ENCODE peak calls at places on chromosomes 6 and 20, in eight cellular contexts. One of them, this sample, is unnamed.

GRCh38 chr6:132512342-132512637 is 626 bp downstream of the STX7 start:
- DNase-seq in choroid plexus epithelial cell: no peak
- DNase-seq in ascending aorta: no peak
- DNase-seq in H9: no peak
- DNase-seq in ovary: no peak
- DNase-seq in A549: no peak
- DNase-seq in IMR-90: no peak
- DNase-seq in MM.1S: no peak
- DNase-seq in this sample: no peak

GRCh38 chr20:48019496-48019895 is 234.2 kb upstream of the SULF2 start:
- DNase-seq in choroid plexus epithelial cell: no peak
- DNase-seq in ascending aorta: no peak
- DNase-seq in H9: no peak
- DNase-seq in ovary: no peak
- DNase-seq in A549: no peak
- DNase-seq in IMR-90: no peak
- DNase-seq in MM.1S: no peak
- DNase-seq in this sample: no peak

GRCh38 chr20:53945478-53945877 is 124.9 kb downstream of the BCAS1 start:
- DNase-seq in choroid plexus epithelial cell: no peak
- DNase-seq in ascending aorta: no peak
- DNase-seq in H9: no peak
- DNase-seq in ovary: no peak
- DNase-seq in A549: no peak
- DNase-seq in IMR-90: no peak
- DNase-seq in MM.1S: no peak
- DNase-seq in this sample: no peak

GRCh38 chr6:169752074-169752623 is 727 bp downstream of the ERMARD start:
- DNase-seq in choroid plexus epithelial cell: no peak
- DNase-seq in ascending aorta: no peak
- DNase-seq in H9: peak; percentile 32
- DNase-seq in ovary: no peak
- DNase-seq in A549: no peak
- DNase-seq in IMR-90: no peak
- DNase-seq in MM.1S: no peak
- DNase-seq in this sample: peak; percentile 5

GRCh38 chr6:151100326-151100725 is 139.4 kb upstream of the AKAP12 start:
- DNase-seq in choroid plexus epithelial cell: no peak
- DNase-seq in ascending aorta: no peak
- DNase-seq in H9: no peak
- DNase-seq in ovary: no peak
- DNase-seq in A549: no peak
- DNase-seq in IMR-90: no peak
- DNase-seq in MM.1S: no peak
- DNase-seq in this sample: no peak

GRCh38 chr20:31674895-31675827 is 37.4 kb downstream of the COX4I2 start:
- DNase-seq in choroid plexus epithelial cell: peak; percentile 90
- DNase-seq in ascending aorta: peak; percentile 92
- DNase-seq in H9: no peak
- DNase-seq in ovary: no peak
- DNase-seq in A549: no peak
- DNase-seq in IMR-90: peak; percentile 64
- DNase-seq in MM.1S: peak; percentile 60
- DNase-seq in this sample: peak; percentile 83

GRCh38 chr20:63026582-63027424 is 20.0 kb upstream of the BHLHE23 start:
- DNase-seq in choroid plexus epithelial cell: no peak
- DNase-seq in ascending aorta: no peak
- DNase-seq in H9: no peak
- DNase-seq in ovary: no peak
- DNase-seq in A549: no peak
- DNase-seq in IMR-90: no peak
- DNase-seq in MM.1S: no peak
- DNase-seq in this sample: no peak

GRCh38 chr20:6519556-6519955 is 247.9 kb upstream of the BMP2 start:
- DNase-seq in choroid plexus epithelial cell: peak; percentile 84
- DNase-seq in ascending aorta: no peak
- DNase-seq in H9: no peak
- DNase-seq in ovary: no peak
- DNase-seq in A549: no peak
- DNase-seq in IMR-90: peak; percentile 91
- DNase-seq in MM.1S: no peak
- DNase-seq in this sample: peak; percentile 72

GRCh38 chr20:45347936-45348809 is at the start of gene SDC4:
- DNase-seq in choroid plexus epithelial cell: peak; percentile 66
- DNase-seq in ascending aorta: peak; percentile 85
- DNase-seq in H9: peak; percentile 63
- DNase-seq in ovary: peak; percentile 50
- DNase-seq in A549: peak; percentile 51
- DNase-seq in IMR-90: peak; percentile 63
- DNase-seq in MM.1S: peak; percentile 49
- DNase-seq in this sample: peak; percentile 73

GRCh38 chr6:31948753-31949413 is 3.0 kb downstream of the CFB start:
- DNase-seq in choroid plexus epithelial cell: peak; percentile 46
- DNase-seq in ascending aorta: no peak
- DNase-seq in H9: no peak
- DNase-seq in ovary: no peak
- DNase-seq in A549: no peak
- DNase-seq in IMR-90: peak; percentile 50
- DNase-seq in MM.1S: no peak
- DNase-seq in this sample: peak; percentile 54

GRCh38 chr6:19135706-19136105 is 701.5 kb upstream of the ID4 start:
- DNase-seq in choroid plexus epithelial cell: no peak
- DNase-seq in ascending aorta: no peak
- DNase-seq in H9: no peak
- DNase-seq in ovary: no peak
- DNase-seq in A549: no peak
- DNase-seq in IMR-90: no peak
- DNase-seq in MM.1S: no peak
- DNase-seq in this sample: no peak

GRCh38 chr6:12958052-12958706 is 241.6 kb downstream of the PHACTR1 start:
- DNase-seq in choroid plexus epithelial cell: peak; percentile 48
- DNase-seq in ascending aorta: no peak
- DNase-seq in H9: no peak
- DNase-seq in ovary: no peak
- DNase-seq in A549: no peak
- DNase-seq in IMR-90: no peak
- DNase-seq in MM.1S: no peak
- DNase-seq in this sample: no peak

GRCh38 chr6:167898673-167899311 is 72.1 kb downstream of the AFDN start:
- DNase-seq in choroid plexus epithelial cell: peak; percentile 75
- DNase-seq in ascending aorta: no peak
- DNase-seq in H9: no peak
- DNase-seq in ovary: no peak
- DNase-seq in A549: peak; percentile 41
- DNase-seq in IMR-90: peak; percentile 68
- DNase-seq in MM.1S: peak; percentile 17
- DNase-seq in this sample: peak; percentile 43

GRCh38 chr6:105318660-105319059 is 84.2 kb downstream of the PREP start:
- DNase-seq in choroid plexus epithelial cell: peak; percentile 59
- DNase-seq in ascending aorta: no peak
- DNase-seq in H9: no peak
- DNase-seq in ovary: no peak
- DNase-seq in A549: no peak
- DNase-seq in IMR-90: peak; percentile 51
- DNase-seq in MM.1S: no peak
- DNase-seq in this sample: peak; percentile 88

GRCh38 chr6:11828185-11828897 is 49.7 kb upstream of the ADTRP start:
- DNase-seq in choroid plexus epithelial cell: no peak
- DNase-seq in ascending aorta: no peak
- DNase-seq in H9: no peak
- DNase-seq in ovary: no peak
- DNase-seq in A549: no peak
- DNase-seq in IMR-90: peak; percentile 11
- DNase-seq in MM.1S: peak; percentile 39
- DNase-seq in this sample: no peak

GRCh38 chr6:138500045-138500665 is 861 bp upstream of the NHSL1 start:
- DNase-seq in choroid plexus epithelial cell: no peak
- DNase-seq in ascending aorta: no peak
- DNase-seq in H9: no peak
- DNase-seq in ovary: no peak
- DNase-seq in A549: no peak
- DNase-seq in IMR-90: no peak
- DNase-seq in MM.1S: no peak
- DNase-seq in this sample: no peak

GRCh38 chr6:90575267-90575666 is 11.6 kb downstream of the MAP3K7 start:
- DNase-seq in choroid plexus epithelial cell: peak; percentile 33
- DNase-seq in ascending aorta: no peak
- DNase-seq in H9: no peak
- DNase-seq in ovary: no peak
- DNase-seq in A549: no peak
- DNase-seq in IMR-90: no peak
- DNase-seq in MM.1S: no peak
- DNase-seq in this sample: no peak

GRCh38 chr20:5786930-5787826 is 37.0 kb downstream of the SHLD1 start:
- DNase-seq in choroid plexus epithelial cell: peak; percentile 86
- DNase-seq in ascending aorta: no peak
- DNase-seq in H9: no peak
- DNase-seq in ovary: peak; percentile 45
- DNase-seq in A549: peak; percentile 57
- DNase-seq in IMR-90: peak; percentile 64
- DNase-seq in MM.1S: no peak
- DNase-seq in this sample: peak; percentile 74

GRCh38 chr20:54985100-54985499 is 509.7 kb downstream of the DOK5 start:
- DNase-seq in choroid plexus epithelial cell: no peak
- DNase-seq in ascending aorta: no peak
- DNase-seq in H9: no peak
- DNase-seq in ovary: no peak
- DNase-seq in A549: no peak
- DNase-seq in IMR-90: no peak
- DNase-seq in MM.1S: no peak
- DNase-seq in this sample: no peak

GRCh38 chr6:140623498-140623897 is 1249.0 kb upstream of the CITED2 start:
- DNase-seq in choroid plexus epithelial cell: peak; percentile 73
- DNase-seq in ascending aorta: no peak
- DNase-seq in H9: no peak
- DNase-seq in ovary: no peak
- DNase-seq in A549: peak; percentile 21
- DNase-seq in IMR-90: peak; percentile 93
- DNase-seq in MM.1S: no peak
- DNase-seq in this sample: peak; percentile 57

GRCh38 chr20:53643031-53643832 is 49.6 kb upstream of the ZNF217 start:
- DNase-seq in choroid plexus epithelial cell: peak; percentile 85
- DNase-seq in ascending aorta: no peak
- DNase-seq in H9: no peak
- DNase-seq in ovary: no peak
- DNase-seq in A549: peak; percentile 87
- DNase-seq in IMR-90: peak; percentile 80
- DNase-seq in MM.1S: peak; percentile 91
- DNase-seq in this sample: peak; percentile 79

GRCh38 chr6:158713469-158713868 is 63.6 kb downstream of the SYTL3 start:
- DNase-seq in choroid plexus epithelial cell: no peak
- DNase-seq in ascending aorta: no peak
- DNase-seq in H9: no peak
- DNase-seq in ovary: no peak
- DNase-seq in A549: no peak
- DNase-seq in IMR-90: no peak
- DNase-seq in MM.1S: no peak
- DNase-seq in this sample: no peak

GRCh38 chr6:96522469-96523009 is 933 bp downstream of the UFL1 start:
- DNase-seq in choroid plexus epithelial cell: peak; percentile 38
- DNase-seq in ascending aorta: no peak
- DNase-seq in H9: no peak
- DNase-seq in ovary: no peak
- DNase-seq in A549: peak; percentile 9
- DNase-seq in IMR-90: peak; percentile 14
- DNase-seq in MM.1S: peak; percentile 22
- DNase-seq in this sample: no peak

GRCh38 chr20:50026746-50027575 is 44.2 kb downstream of the SNAI1 start:
- DNase-seq in choroid plexus epithelial cell: no peak
- DNase-seq in ascending aorta: no peak
- DNase-seq in H9: no peak
- DNase-seq in ovary: no peak
- DNase-seq in A549: no peak
- DNase-seq in IMR-90: peak; percentile 15
- DNase-seq in MM.1S: no peak
- DNase-seq in this sample: no peak

GRCh38 chr6:35419431-35419830 is 32.7 kb upstream of the FANCE start:
- DNase-seq in choroid plexus epithelial cell: peak; percentile 95
- DNase-seq in ascending aorta: no peak
- DNase-seq in H9: no peak
- DNase-seq in ovary: no peak
- DNase-seq in A549: peak; percentile 16
- DNase-seq in IMR-90: peak; percentile 91
- DNase-seq in MM.1S: no peak
- DNase-seq in this sample: no peak
- TF ChIP-seq CTCF in choroid plexus epithelial cell: peak; percentile 66
- TF ChIP-seq CTCF in ascending aorta: no peak
- TF ChIP-seq CTCF in H9: peak; percentile 45
- TF ChIP-seq CTCF in ovary: no peak
- TF ChIP-seq CTCF in A549: no peak
- TF ChIP-seq CTCF in IMR-90: peak; percentile 49
- TF ChIP-seq CTCF in MM.1S: no peak
- TF ChIP-seq CTCF in this sample: no peak

GRCh38 chr6:166087246-166087645 is 80.4 kb downstream of the TBXT start:
- DNase-seq in choroid plexus epithelial cell: no peak
- DNase-seq in ascending aorta: no peak
- DNase-seq in H9: no peak
- DNase-seq in ovary: no peak
- DNase-seq in A549: no peak
- DNase-seq in IMR-90: no peak
- DNase-seq in MM.1S: no peak
- DNase-seq in this sample: no peak
- TF ChIP-seq CTCF in choroid plexus epithelial cell: no peak
- TF ChIP-seq CTCF in ascending aorta: no peak
- TF ChIP-seq CTCF in H9: no peak
- TF ChIP-seq CTCF in ovary: no peak
- TF ChIP-seq CTCF in A549: no peak
- TF ChIP-seq CTCF in IMR-90: no peak
- TF ChIP-seq CTCF in MM.1S: no peak
- TF ChIP-seq CTCF in this sample: no peak

DNA sequence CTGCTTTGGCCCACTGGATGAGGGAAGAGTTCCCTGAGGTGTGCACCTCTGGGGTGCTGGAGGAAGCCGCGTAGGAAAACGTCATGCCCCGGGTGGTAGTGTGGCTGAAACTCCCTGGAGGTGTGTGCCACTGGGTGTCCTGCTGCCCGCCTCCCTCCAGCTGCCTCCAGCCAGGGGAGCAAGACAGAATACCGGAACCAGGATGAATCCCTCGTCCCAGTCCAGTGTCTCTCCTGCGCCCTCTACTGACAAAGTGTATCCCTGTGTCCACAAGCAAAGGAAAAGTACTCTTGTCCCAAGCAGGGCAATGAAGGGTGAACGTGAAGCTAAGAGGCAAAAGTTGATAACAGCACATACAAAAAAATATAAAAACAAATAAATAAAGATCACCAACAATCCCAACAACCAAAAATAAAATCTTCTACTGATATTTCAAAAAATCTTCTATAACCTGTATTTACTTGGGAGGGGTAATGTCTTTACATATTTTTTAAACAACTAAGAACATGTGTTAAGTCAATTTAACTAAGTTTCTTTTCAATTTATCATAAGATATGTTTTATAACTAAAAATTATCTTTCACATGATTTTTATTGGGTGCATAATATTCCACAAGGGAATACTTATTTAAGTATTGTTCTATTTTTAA is 437.6 kb downstream of the MAFB start:
- DNase-seq in choroid plexus epithelial cell: peak; percentile 54
- DNase-seq in ascending aorta: no peak
- DNase-seq in H9: peak; percentile 77
- DNase-seq in ovary: no peak
- DNase-seq in A549: peak; percentile 23
- DNase-seq in IMR-90: peak; percentile 15
- DNase-seq in MM.1S: peak; percentile 23
- DNase-seq in this sample: peak; percentile 76
- TF ChIP-seq CTCF in choroid plexus epithelial cell: peak; percentile 75
- TF ChIP-seq CTCF in ascending aorta: no peak
- TF ChIP-seq CTCF in H9: peak; percentile 80
- TF ChIP-seq CTCF in ovary: no peak
- TF ChIP-seq CTCF in A549: no peak
- TF ChIP-seq CTCF in IMR-90: peak; percentile 37
- TF ChIP-seq CTCF in MM.1S: peak; percentile 66
- TF ChIP-seq CTCF in this sample: peak; percentile 52

GRCh38 chr20:38601216-38602184 is at the start of gene ARHGAP40:
- DNase-seq in choroid plexus epithelial cell: peak; percentile 23
- DNase-seq in ascending aorta: no peak
- DNase-seq in H9: peak; percentile 72
- DNase-seq in ovary: no peak
- DNase-seq in A549: no peak
- DNase-seq in IMR-90: no peak
- DNase-seq in MM.1S: peak; percentile 27
- DNase-seq in this sample: peak; percentile 53
- TF ChIP-seq CTCF in choroid plexus epithelial cell: peak; percentile 45
- TF ChIP-seq CTCF in ascending aorta: no peak
- TF ChIP-seq CTCF in H9: peak; percentile 53
- TF ChIP-seq CTCF in ovary: no peak
- TF ChIP-seq CTCF in A549: no peak
- TF ChIP-seq CTCF in IMR-90: no peak
- TF ChIP-seq CTCF in MM.1S: peak; percentile 32
- TF ChIP-seq CTCF in this sample: no peak